ENCODE peak calls at places on chromosomes 4 and X, in five cellular contexts. One of them, this sample, is unnamed.

GRCh38 chr4:7005571-7005970 is 37.6 kb upstream of the TADA2B start:
- DNase-seq in uterus: no peak
- DNase-seq in stomach: no peak
- DNase-seq in WERI-Rb-1: no peak
- DNase-seq in lung: no peak
- DNase-seq in this sample: no peak

GRCh38 chr4:77501240-77501639 is 104.4 kb upstream of the CXCL13 start:
- DNase-seq in uterus: no peak
- DNase-seq in lung: no peak
- DNase-seq in WERI-Rb-1: no peak
- DNase-seq in stomach: no peak
- DNase-seq in this sample: no peak

GRCh38 chrX:118975831-118976598 is 1.6 kb downstream of the LONRF3 start:
- DNase-seq in uterus: peak; percentile 84
- DNase-seq in WERI-Rb-1: peak; percentile 7
- DNase-seq in lung: peak; percentile 82
- DNase-seq in stomach: peak; percentile 66
- DNase-seq in this sample: peak; percentile 28

GRCh38 chr4:104447346-104447745 is 47.3 kb downstream of the CXXC4 start:
- DNase-seq in lung: no peak
- DNase-seq in stomach: no peak
- DNase-seq in WERI-Rb-1: no peak
- DNase-seq in uterus: no peak
- DNase-seq in this sample: no peak

GRCh38 chrX:23980063-23980462 is 46.9 kb downstream of the KLHL15 start:
- DNase-seq in uterus: no peak
- DNase-seq in lung: no peak
- DNase-seq in WERI-Rb-1: no peak
- DNase-seq in stomach: no peak
- DNase-seq in this sample: no peak

GRCh38 chr4:7890635-7891393 is 48.8 kb downstream of the AFAP1 start:
- DNase-seq in stomach: no peak
- DNase-seq in uterus: no peak
- DNase-seq in lung: no peak
- DNase-seq in WERI-Rb-1: no peak
- DNase-seq in this sample: no peak

GRCh38 chrX:29662759-29663503 is 552.4 kb upstream of the MAGEB2 start:
- DNase-seq in lung: no peak
- DNase-seq in WERI-Rb-1: no peak
- DNase-seq in uterus: no peak
- DNase-seq in stomach: no peak
- DNase-seq in this sample: no peak

GRCh38 chr4:112231779-112232713 is at the start of gene AP1AR:
- DNase-seq in lung: peak; percentile 81
- DNase-seq in uterus: peak; percentile 86
- DNase-seq in WERI-Rb-1: peak; percentile 94
- DNase-seq in stomach: peak; percentile 78
- DNase-seq in this sample: peak; percentile 74

GRCh38 chr4:158171456-158171790 is 1.4 kb downstream of the GASK1B start:
- DNase-seq in WERI-Rb-1: no peak
- DNase-seq in stomach: no peak
- DNase-seq in uterus: no peak
- DNase-seq in lung: no peak
- DNase-seq in this sample: no peak

GRCh38 chr4:3239342-3239741 is 9.6 kb upstream of the MSANTD1 start:
- DNase-seq in lung: no peak
- DNase-seq in WERI-Rb-1: no peak
- DNase-seq in uterus: no peak
- DNase-seq in stomach: no peak
- DNase-seq in this sample: no peak

GRCh38 chr4:59570850-59571476 is 1629.2 kb upstream of the ADGRL3 start:
- DNase-seq in uterus: no peak
- DNase-seq in stomach: no peak
- DNase-seq in lung: no peak
- DNase-seq in WERI-Rb-1: no peak
- DNase-seq in this sample: no peak

GRCh38 chrX:118352566-118352965 is 6.7 kb downstream of the WDR44 start:
- DNase-seq in lung: no peak
- DNase-seq in WERI-Rb-1: no peak
- DNase-seq in stomach: no peak
- DNase-seq in uterus: no peak
- DNase-seq in this sample: no peak

GRCh38 chr4:8671712-8672290 is 79.2 kb downstream of the CPZ start:
- DNase-seq in uterus: no peak
- DNase-seq in stomach: no peak
- DNase-seq in lung: no peak
- DNase-seq in WERI-Rb-1: no peak
- DNase-seq in this sample: no peak

GRCh38 chrX:45191820-45192409 is 8.8 kb downstream of the DIPK2B start:
- DNase-seq in uterus: no peak
- DNase-seq in lung: no peak
- DNase-seq in stomach: no peak
- DNase-seq in WERI-Rb-1: no peak
- DNase-seq in this sample: peak; percentile 66

GRCh38 chrX:112857478-112857878 is 16.8 kb upstream of the AMOT start:
- DNase-seq in lung: no peak
- DNase-seq in uterus: no peak
- DNase-seq in stomach: no peak
- DNase-seq in WERI-Rb-1: no peak
- DNase-seq in this sample: no peak

DNA sequence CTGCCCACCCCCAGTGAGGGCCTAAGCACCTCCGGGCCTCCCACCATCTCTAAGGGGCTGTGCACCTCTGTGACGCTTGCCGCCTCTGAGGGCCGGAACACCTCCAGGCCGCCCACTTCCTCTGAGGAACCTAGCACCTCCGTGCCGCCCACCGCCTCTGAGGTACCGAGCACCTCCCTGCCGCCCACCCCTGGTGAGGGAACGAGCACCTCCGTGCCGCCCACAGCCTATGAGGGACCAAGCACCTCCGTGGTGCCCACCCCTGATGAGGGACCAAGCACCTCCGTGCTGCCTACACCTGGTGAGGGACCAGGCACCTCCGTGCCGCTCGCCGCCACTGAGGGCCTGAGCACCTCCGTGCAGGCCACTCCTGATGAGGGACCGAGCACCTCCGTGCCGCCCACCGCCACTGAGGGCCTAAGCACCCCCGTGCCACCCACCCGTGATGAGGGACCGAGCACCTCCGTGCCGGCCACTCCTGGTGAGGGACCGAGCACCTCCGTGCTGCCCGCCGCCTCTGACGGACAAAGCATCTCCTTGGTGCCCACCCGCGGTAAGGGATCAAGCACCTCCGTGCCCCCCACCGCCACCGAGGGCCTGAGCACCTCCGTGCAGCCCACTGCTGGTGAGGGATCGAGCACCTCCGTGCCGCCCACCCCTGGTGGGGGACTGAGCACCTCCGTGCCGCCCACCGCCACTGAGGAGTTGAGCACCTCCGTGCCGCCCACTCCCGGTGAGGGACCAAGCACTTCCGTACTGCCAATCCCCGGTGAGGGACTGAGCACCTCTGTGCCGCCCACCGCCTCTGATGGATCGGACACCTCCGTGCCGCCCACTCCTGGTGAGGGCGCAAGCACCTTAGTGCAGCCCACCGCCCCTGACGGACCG is 977 bp downstream of the MAGEE1 start:
- DNase-seq in stomach: peak; percentile 25
- DNase-seq in WERI-Rb-1: peak; percentile 7
- DNase-seq in uterus: peak; percentile 12
- DNase-seq in lung: no peak
- DNase-seq in this sample: peak; percentile 34
- H3K27ac ChIP-seq in stomach: peak overlapping the region; percentile 47
- H3K27ac ChIP-seq in WERI-Rb-1: no peak overlapping the region
- H3K27ac ChIP-seq in uterus: peak overlapping the region; percentile 60
- H3K27ac ChIP-seq in lung: no peak overlapping the region
- H3K27ac ChIP-seq in this sample: peak overlapping the region; percentile 18

DNA sequence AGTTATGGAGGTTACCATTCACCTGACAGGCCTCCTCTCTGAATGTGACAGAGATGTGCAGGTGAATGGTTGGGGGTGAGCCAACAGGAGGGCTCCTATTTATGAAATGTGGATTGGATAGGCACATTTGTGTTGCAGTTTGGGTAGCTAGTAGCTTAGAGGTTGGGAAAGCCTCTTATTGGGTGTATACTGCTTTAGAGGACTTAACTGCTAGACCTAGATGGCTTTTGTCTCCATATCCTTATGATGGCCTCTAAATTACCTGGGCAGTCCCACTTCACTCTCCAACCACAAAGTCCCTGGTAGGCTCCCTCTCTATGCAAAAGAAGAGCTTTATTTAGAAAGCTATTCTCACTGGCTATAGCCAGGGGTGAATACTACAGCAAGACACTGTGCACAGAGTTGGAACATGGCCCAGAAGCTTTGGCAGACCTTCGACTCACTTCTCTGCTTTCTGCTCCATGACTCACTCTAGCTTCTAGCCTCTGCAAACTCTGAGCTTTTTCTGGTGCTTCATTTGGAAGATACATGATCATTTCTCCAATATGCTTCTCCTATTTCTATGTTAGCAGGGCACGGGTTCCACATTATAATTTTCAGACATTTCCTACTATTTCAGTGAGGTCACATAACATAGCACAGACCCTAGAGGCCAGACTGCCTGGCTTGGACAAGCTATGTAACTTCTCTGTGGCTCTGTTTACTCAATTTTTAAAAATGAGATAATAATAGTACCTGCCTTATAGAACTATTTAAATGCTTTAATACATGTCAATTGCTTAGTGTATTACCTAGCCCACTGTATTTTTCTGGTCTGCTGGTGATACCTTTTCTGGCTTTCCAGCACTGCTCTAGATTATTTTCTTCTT is 6.0 kb upstream of the VGLL1 start:
- DNase-seq in uterus: peak; percentile 81
- DNase-seq in stomach: peak; percentile 76
- DNase-seq in WERI-Rb-1: no peak
- DNase-seq in lung: peak; percentile 40
- DNase-seq in this sample: no peak
- H3K27ac ChIP-seq in uterus: peak overlapping the region; percentile 49
- H3K27ac ChIP-seq in stomach: no peak overlapping the region
- H3K27ac ChIP-seq in WERI-Rb-1: no peak overlapping the region
- H3K27ac ChIP-seq in lung: peak overlapping the region; percentile 66
- H3K27ac ChIP-seq in this sample: no peak overlapping the region

GRCh38 chr4:119289313-119289712 is 32.6 kb downstream of the FABP2 start:
- DNase-seq in uterus: no peak
- DNase-seq in WERI-Rb-1: no peak
- DNase-seq in lung: no peak
- DNase-seq in stomach: no peak
- DNase-seq in this sample: no peak

GRCh38 chr4:119290598-119290997 is 31.3 kb downstream of the FABP2 start:
- DNase-seq in stomach: no peak
- DNase-seq in lung: no peak
- DNase-seq in uterus: no peak
- DNase-seq in WERI-Rb-1: no peak
- DNase-seq in this sample: no peak

GRCh38 chr4:119281374-119281773 is 40.6 kb downstream of the FABP2 start:
- DNase-seq in WERI-Rb-1: no peak
- DNase-seq in uterus: no peak
- DNase-seq in stomach: no peak
- DNase-seq in lung: no peak
- DNase-seq in this sample: no peak

GRCh38 chr4:119286377-119287002 is 35.4 kb downstream of the FABP2 start:
- DNase-seq in stomach: no peak
- DNase-seq in lung: no peak
- DNase-seq in WERI-Rb-1: no peak
- DNase-seq in uterus: no peak
- DNase-seq in this sample: no peak

DNA sequence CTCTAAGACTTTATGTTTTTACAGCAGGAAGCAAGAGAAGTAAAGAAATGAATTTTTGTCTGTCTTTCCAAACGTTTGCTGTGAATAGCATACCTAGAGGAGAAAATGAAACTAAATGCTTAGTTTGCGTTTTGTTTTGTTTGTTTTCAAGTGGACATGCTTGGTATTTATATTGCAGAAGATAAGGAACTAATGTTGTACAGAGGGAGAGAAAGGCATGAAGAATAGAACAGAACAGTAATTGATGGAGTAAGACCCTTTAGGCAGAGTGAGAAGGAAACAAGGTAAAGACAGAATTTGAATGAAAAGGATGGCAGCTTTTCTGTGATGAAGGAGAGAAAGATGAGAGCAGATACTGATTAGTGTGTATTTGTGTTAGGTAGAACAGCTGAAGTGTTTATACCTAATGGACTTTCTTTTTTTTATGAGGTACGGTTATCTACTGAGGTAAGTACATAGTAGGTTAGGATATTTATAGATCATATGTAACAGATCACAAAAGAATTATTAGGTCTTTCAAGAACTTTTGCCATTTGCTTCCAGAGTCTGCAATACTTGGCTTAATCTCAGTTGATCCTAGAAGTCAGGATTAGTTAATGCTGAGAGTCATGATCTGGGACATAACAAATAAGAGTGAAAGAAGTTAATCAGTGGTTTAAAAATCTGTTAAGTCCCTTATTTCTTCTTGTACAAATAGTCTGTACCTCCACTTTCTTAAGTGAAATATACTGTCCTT is 36.9 kb downstream of the FABP2 start:
- DNase-seq in stomach: no peak
- DNase-seq in WERI-Rb-1: no peak
- DNase-seq in lung: no peak
- DNase-seq in uterus: no peak
- DNase-seq in this sample: no peak
- H3K27ac ChIP-seq in stomach: peak overlapping the region; percentile 5
- H3K27ac ChIP-seq in WERI-Rb-1: no peak overlapping the region
- H3K27ac ChIP-seq in lung: no peak overlapping the region
- H3K27ac ChIP-seq in uterus: peak overlapping the region; percentile 62
- H3K27ac ChIP-seq in this sample: no peak overlapping the region

GRCh38 chr4:123396294-123397275 is at the start of gene SPRY1:
- DNase-seq in stomach: peak; percentile 91
- DNase-seq in lung: peak; percentile 92
- DNase-seq in WERI-Rb-1: peak; percentile 94
- DNase-seq in uterus: peak; percentile 86
- DNase-seq in this sample: peak; percentile 74

GRCh38 chr4:123398151-123398802 is 1.7 kb downstream of the SPRY1 start:
- DNase-seq in stomach: peak; percentile 82
- DNase-seq in lung: peak; percentile 63
- DNase-seq in uterus: peak; percentile 71
- DNase-seq in WERI-Rb-1: peak; percentile 78
- DNase-seq in this sample: peak; percentile 78

GRCh38 chr4:123399638-123400358 is 3.2 kb downstream of the SPRY1 start:
- DNase-seq in uterus: no peak
- DNase-seq in stomach: no peak
- DNase-seq in lung: no peak
- DNase-seq in WERI-Rb-1: no peak
- DNase-seq in this sample: no peak

GRCh38 chr4:123397276-123398150 is 918 bp downstream of the SPRY1 start:
- DNase-seq in stomach: peak; percentile 62
- DNase-seq in uterus: peak; percentile 42
- DNase-seq in WERI-Rb-1: peak; percentile 67
- DNase-seq in lung: peak; percentile 47
- DNase-seq in this sample: no peak

GRCh38 chr4:123398803-123399637 is 2.4 kb downstream of the SPRY1 start:
- DNase-seq in lung: peak; percentile 60
- DNase-seq in stomach: peak; percentile 60
- DNase-seq in WERI-Rb-1: peak; percentile 54
- DNase-seq in uterus: peak; percentile 59
- DNase-seq in this sample: peak; percentile 57
- H3K27ac ChIP-seq in lung: peak overlapping the region; percentile 91
- H3K27ac ChIP-seq in stomach: peak overlapping the region; percentile 94
- H3K27ac ChIP-seq in WERI-Rb-1: no peak overlapping the region
- H3K27ac ChIP-seq in uterus: peak overlapping the region; percentile 85
- H3K27ac ChIP-seq in this sample: peak overlapping the region; percentile 82

This sample was measured in dorsolateral prefrontal cortex.